ENCODE peak calls at places on chromosomes 3 and 15, in five cellular contexts. One of them, this sample, is unnamed.

GRCh38 chr3:122952509-122952908 is 75.1 kb downstream of the SEMA5B start:
- DNase-seq in tibial artery: no peak
- DNase-seq in SK-N-SH: no peak
- DNase-seq in GM12878: peak
- DNase-seq in bronchial epithelial cell: peak
- DNase-seq in this sample: no peak

GRCh38 chr3:71304684-71305083 is 278.8 kb downstream of the FOXP1 start:
- DNase-seq in tibial artery: peak
- DNase-seq in SK-N-SH: no peak
- DNase-seq in GM12878: no peak
- DNase-seq in bronchial epithelial cell: peak
- DNase-seq in this sample: peak

GRCh38 chr3:55567615-55568014 is 80.5 kb upstream of the WNT5A start:
- DNase-seq in tibial artery: no peak
- DNase-seq in SK-N-SH: no peak
- DNase-seq in GM12878: no peak
- DNase-seq in bronchial epithelial cell: no peak
- DNase-seq in this sample: no peak

GRCh38 chr15:55250392-55250791 is 39.2 kb downstream of the RAB27A start:
- DNase-seq in tibial artery: no peak
- DNase-seq in SK-N-SH: no peak
- DNase-seq in GM12878: no peak
- DNase-seq in bronchial epithelial cell: peak
- DNase-seq in this sample: no peak

GRCh38 chr3:181913254-181913653 is 201.5 kb downstream of the SOX2 start:
- DNase-seq in tibial artery: no peak
- DNase-seq in SK-N-SH: no peak
- DNase-seq in GM12878: no peak
- DNase-seq in bronchial epithelial cell: peak
- DNase-seq in this sample: no peak

GRCh38 chr3:177852408-177852807 is 655.1 kb upstream of the TBL1XR1 start:
- DNase-seq in tibial artery: no peak
- DNase-seq in SK-N-SH: no peak
- DNase-seq in GM12878: no peak
- DNase-seq in bronchial epithelial cell: no peak
- DNase-seq in this sample: no peak

GRCh38 chr15:47439870-47440155 is 277.5 kb upstream of the SEMA6D start:
- DNase-seq in tibial artery: no peak
- DNase-seq in SK-N-SH: no peak
- DNase-seq in GM12878: no peak
- DNase-seq in bronchial epithelial cell: no peak
- DNase-seq in this sample: no peak

GRCh38 chr3:196080997-196081833 is 675 bp downstream of the TFRC start:
- DNase-seq in tibial artery: peak
- DNase-seq in SK-N-SH: peak
- DNase-seq in GM12878: no peak
- DNase-seq in bronchial epithelial cell: peak
- DNase-seq in this sample: no peak

GRCh38 chr3:45318712-45319111 is 69.7 kb upstream of the LARS2 start:
- DNase-seq in tibial artery: no peak
- DNase-seq in SK-N-SH: no peak
- DNase-seq in GM12878: no peak
- DNase-seq in bronchial epithelial cell: no peak
- DNase-seq in this sample: no peak

GRCh38 chr3:100226712-100227429 is 33.9 kb upstream of the TBC1D23 start:
- DNase-seq in tibial artery: no peak
- DNase-seq in SK-N-SH: no peak
- DNase-seq in GM12878: no peak
- DNase-seq in bronchial epithelial cell: no peak
- DNase-seq in this sample: no peak

GRCh38 chr15:70336425-70337009 is 238.8 kb upstream of the TLE3 start:
- DNase-seq in tibial artery: no peak
- DNase-seq in SK-N-SH: no peak
- DNase-seq in GM12878: no peak
- DNase-seq in bronchial epithelial cell: no peak
- DNase-seq in this sample: no peak

GRCh38 chr15:90603893-90604292 is 74.2 kb downstream of the CRTC3 start:
- DNase-seq in tibial artery: no peak
- DNase-seq in SK-N-SH: no peak
- DNase-seq in GM12878: no peak
- DNase-seq in bronchial epithelial cell: peak
- DNase-seq in this sample: no peak

GRCh38 chr15:58546635-58547627 is 115.1 kb downstream of the LIPC start:
- DNase-seq in tibial artery: peak
- DNase-seq in SK-N-SH: peak
- DNase-seq in GM12878: no peak
- DNase-seq in bronchial epithelial cell: peak
- DNase-seq in this sample: peak

GRCh38 chr3:14459384-14459783 is 57.0 kb downstream of the SLC6A6 start:
- DNase-seq in tibial artery: no peak
- DNase-seq in SK-N-SH: no peak
- DNase-seq in GM12878: no peak
- DNase-seq in bronchial epithelial cell: no peak
- DNase-seq in this sample: no peak

GRCh38 chr3:23601020-23601822 is 204.5 kb upstream of the UBE2E1 start:
- DNase-seq in tibial artery: no peak
- DNase-seq in SK-N-SH: peak
- DNase-seq in GM12878: no peak
- DNase-seq in bronchial epithelial cell: no peak
- DNase-seq in this sample: no peak

GRCh38 chr15:78241017-78241416 is 6.7 kb upstream of the ACSBG1 start:
- DNase-seq in tibial artery: peak
- DNase-seq in SK-N-SH: peak
- DNase-seq in GM12878: no peak
- DNase-seq in bronchial epithelial cell: peak
- DNase-seq in this sample: no peak

GRCh38 chr3:115790759-115791158 is 167.4 kb downstream of the GAP43 start:
- DNase-seq in tibial artery: no peak
- DNase-seq in SK-N-SH: peak
- DNase-seq in GM12878: no peak
- DNase-seq in bronchial epithelial cell: peak
- DNase-seq in this sample: peak

GRCh38 chr3:151856106-151856505 is 17.3 kb upstream of the SUCNR1 start:
- DNase-seq in tibial artery: no peak
- DNase-seq in SK-N-SH: no peak
- DNase-seq in GM12878: no peak
- DNase-seq in bronchial epithelial cell: no peak
- DNase-seq in this sample: no peak

GRCh38 chr15:73004462-73004861 is 47.8 kb upstream of the NEO1 start:
- DNase-seq in tibial artery: no peak
- DNase-seq in SK-N-SH: no peak
- DNase-seq in GM12878: no peak
- DNase-seq in bronchial epithelial cell: no peak
- DNase-seq in this sample: no peak

GRCh38 chr15:93019091-93019490 is 69.9 kb downstream of the RGMA start:
- DNase-seq in tibial artery: no peak
- DNase-seq in SK-N-SH: no peak
- DNase-seq in GM12878: no peak
- DNase-seq in bronchial epithelial cell: no peak
- DNase-seq in this sample: no peak

GRCh38 chr3:72043212-72044133 is 258.5 kb upstream of the PROK2 start:
- DNase-seq in tibial artery: no peak
- DNase-seq in SK-N-SH: no peak
- DNase-seq in GM12878: peak
- DNase-seq in bronchial epithelial cell: no peak
- DNase-seq in this sample: no peak

GRCh38 chr15:25410649-25411048 is 28.2 kb downstream of the UBE3A start:
- DNase-seq in tibial artery: no peak
- DNase-seq in SK-N-SH: no peak
- DNase-seq in GM12878: no peak
- DNase-seq in bronchial epithelial cell: peak
- DNase-seq in this sample: no peak

GRCh38 chr15:67134577-67135492 is 69.4 kb downstream of the SMAD3 start:
- DNase-seq in tibial artery: no peak
- DNase-seq in SK-N-SH: no peak
- DNase-seq in GM12878: no peak
- DNase-seq in bronchial epithelial cell: no peak
- DNase-seq in this sample: peak

GRCh38 chr15:40238927-40239591 is at the start of gene PAK6:
- DNase-seq in tibial artery: no peak
- DNase-seq in SK-N-SH: peak
- DNase-seq in GM12878: no peak
- DNase-seq in bronchial epithelial cell: peak
- DNase-seq in this sample: no peak

GRCh38 chr3:114858329-114858728 is 288.8 kb downstream of the ZBTB20 start:
- DNase-seq in tibial artery: no peak
- DNase-seq in SK-N-SH: no peak
- DNase-seq in GM12878: no peak
- DNase-seq in bronchial epithelial cell: no peak
- DNase-seq in this sample: no peak

GRCh38 chr3:159586587-159587202 is 401.9 kb upstream of the IL12A start:
- DNase-seq in tibial artery: no peak
- DNase-seq in SK-N-SH: peak
- DNase-seq in GM12878: no peak
- DNase-seq in bronchial epithelial cell: peak
- DNase-seq in this sample: no peak

GRCh38 chr3:128805771-128806170 is 73.6 kb upstream of the ACAD9 start:
- DNase-seq in tibial artery: no peak
- DNase-seq in SK-N-SH: no peak
- DNase-seq in GM12878: no peak
- DNase-seq in bronchial epithelial cell: peak
- DNase-seq in this sample: no peak

GRCh38 chr3:128804817-128805166 is 74.6 kb upstream of the ACAD9 start:
- DNase-seq in tibial artery: no peak
- DNase-seq in SK-N-SH: no peak
- DNase-seq in GM12878: no peak
- DNase-seq in bronchial epithelial cell: no peak
- DNase-seq in this sample: no peak

GRCh38 chr3:128803307-128803706 is 76.1 kb upstream of the ACAD9 start:
- DNase-seq in tibial artery: no peak
- DNase-seq in SK-N-SH: no peak
- DNase-seq in GM12878: no peak
- DNase-seq in bronchial epithelial cell: no peak
- DNase-seq in this sample: no peak

GRCh38 chr3:128801779-128802369 is 75.9 kb downstream of the RAB7A start:
- DNase-seq in tibial artery: no peak
- DNase-seq in SK-N-SH: no peak
- DNase-seq in GM12878: no peak
- DNase-seq in bronchial epithelial cell: no peak
- DNase-seq in this sample: no peak

GRCh38 chr3:128804017-128804816 is 75.2 kb upstream of the ACAD9 start:
- DNase-seq in tibial artery: no peak
- DNase-seq in SK-N-SH: no peak
- DNase-seq in GM12878: peak
- DNase-seq in bronchial epithelial cell: no peak
- DNase-seq in this sample: no peak
- H3K4me3 ChIP-seq in tibial artery: no peak
- H3K4me3 ChIP-seq in SK-N-SH: peak
- H3K4me3 ChIP-seq in GM12878: no peak
- H3K4me3 ChIP-seq in bronchial epithelial cell: no peak
- H3K4me3 ChIP-seq in this sample: no peak

DNA sequence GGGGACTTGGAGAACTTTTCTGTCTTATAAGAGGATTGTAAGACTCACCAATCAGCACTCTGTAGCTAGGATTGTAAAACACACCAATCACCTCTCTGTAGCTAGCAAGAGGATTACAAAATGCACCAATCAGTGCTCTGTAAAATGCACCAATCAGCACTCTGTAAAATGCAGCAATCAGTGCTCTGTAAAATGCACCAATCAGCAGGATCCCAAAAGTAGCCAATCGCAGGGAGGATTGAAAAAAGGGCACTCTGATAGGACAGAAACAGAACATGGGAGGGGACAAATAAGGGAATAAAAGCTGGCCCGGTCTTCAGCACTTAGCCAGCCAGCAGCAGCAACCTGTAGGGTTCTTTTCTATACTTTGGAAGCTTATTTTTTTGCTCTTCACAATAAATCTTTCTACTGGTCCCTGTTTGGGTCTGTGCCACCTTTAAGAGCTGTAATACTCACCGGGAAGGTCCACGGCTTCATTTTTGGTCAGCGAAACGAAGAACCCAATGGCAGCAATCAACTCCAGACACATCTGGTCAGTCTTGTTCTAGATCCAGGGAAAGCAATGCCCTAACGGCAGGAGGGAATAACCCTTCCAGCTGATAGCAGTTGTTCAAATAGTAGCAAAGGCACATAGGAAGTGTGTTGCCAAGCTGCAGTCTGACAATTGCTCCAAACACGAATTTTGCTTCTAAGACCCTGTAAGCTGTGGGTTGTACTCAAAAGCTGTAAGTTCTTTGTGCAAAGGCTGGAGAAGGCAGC is 135.6 kb downstream of the TJP1 start:
- DNase-seq in tibial artery: no peak
- DNase-seq in SK-N-SH: no peak
- DNase-seq in GM12878: no peak
- DNase-seq in bronchial epithelial cell: no peak
- DNase-seq in this sample: no peak
- TF ChIP-seq CTCF in tibial artery: no peak
- TF ChIP-seq CTCF in SK-N-SH: no peak
- TF ChIP-seq CTCF in GM12878: no peak
- TF ChIP-seq CTCF in bronchial epithelial cell: no peak
- TF ChIP-seq CTCF in this sample: no peak

DNA sequence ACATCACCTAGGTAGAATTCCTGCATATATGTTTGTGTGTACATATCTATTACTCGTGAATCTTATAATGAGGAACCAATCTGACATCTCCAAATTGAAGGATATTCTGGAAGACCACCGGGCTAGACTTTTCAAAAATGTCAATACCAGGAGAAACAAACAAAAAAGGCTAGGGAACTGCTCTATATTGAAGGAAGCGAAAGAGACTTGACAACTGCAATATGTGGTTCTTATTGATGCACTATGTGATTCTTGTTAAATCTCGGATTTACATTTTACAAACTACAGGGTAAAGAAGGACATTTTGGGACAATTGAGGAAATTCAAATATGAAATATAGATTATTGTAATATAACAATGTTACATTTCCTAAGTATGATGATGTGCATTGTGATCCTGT is 137.5 kb upstream of the CCDC54 start:
- DNase-seq in tibial artery: no peak
- DNase-seq in SK-N-SH: no peak
- DNase-seq in GM12878: no peak
- DNase-seq in bronchial epithelial cell: no peak
- DNase-seq in this sample: no peak
- H3K4me3 ChIP-seq in tibial artery: peak
- H3K4me3 ChIP-seq in SK-N-SH: peak
- H3K4me3 ChIP-seq in GM12878: no peak
- H3K4me3 ChIP-seq in bronchial epithelial cell: no peak
- H3K4me3 ChIP-seq in this sample: peak

DNA sequence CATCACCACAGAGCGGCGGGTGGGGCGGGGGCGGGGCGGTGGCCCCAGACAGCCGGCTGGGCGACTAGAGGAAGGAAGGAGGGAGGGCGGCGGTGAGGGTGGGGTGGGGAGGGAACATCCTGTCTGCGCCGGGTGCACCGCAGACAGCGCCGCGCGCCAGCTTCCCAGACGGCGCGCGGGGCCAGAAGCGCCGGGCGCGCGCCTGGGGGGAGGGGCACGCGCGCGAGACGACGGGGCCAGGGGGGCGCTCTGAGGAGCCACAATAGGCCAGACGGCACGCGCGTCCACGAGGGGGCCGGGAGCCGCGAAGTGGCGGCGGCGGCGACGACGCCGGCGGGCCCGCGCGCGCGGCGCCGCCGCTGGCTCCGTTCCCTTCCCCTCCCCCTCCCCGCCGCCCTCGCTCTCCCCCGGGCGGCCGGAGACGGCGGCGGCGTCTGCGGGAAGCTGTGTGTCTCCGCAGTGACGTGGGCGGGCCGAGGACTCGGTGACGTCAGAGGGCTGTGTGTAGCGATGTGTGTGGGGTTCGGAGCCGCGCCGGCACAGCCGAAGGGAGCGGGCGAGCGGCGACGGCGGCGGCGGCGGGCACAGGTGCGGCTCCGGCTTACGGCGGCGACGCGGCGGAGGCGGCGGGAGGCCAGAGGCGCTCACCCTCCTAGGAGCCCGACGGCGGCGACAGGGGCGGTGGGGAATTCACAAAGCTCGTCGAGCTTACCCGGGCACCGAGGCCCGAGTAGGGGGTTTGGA is at the start of gene SKIL:
- DNase-seq in tibial artery: peak
- DNase-seq in SK-N-SH: peak
- DNase-seq in GM12878: peak
- DNase-seq in bronchial epithelial cell: peak
- DNase-seq in this sample: peak
- TF ChIP-seq CTCF in tibial artery: peak
- TF ChIP-seq CTCF in SK-N-SH: no peak
- TF ChIP-seq CTCF in GM12878: peak
- TF ChIP-seq CTCF in bronchial epithelial cell: peak
- TF ChIP-seq CTCF in this sample: no peak

This sample was measured in retinal pigment epithelial cell.